ENCODE peak calls at places on chromosome 21, in five cellular contexts. One of them, this sample, is unnamed.
A peak's percentile ranks its signal among the peaks of the same experiment; 100 is the strongest.

GRCh38 chr21:15241997-15242767 is 177.4 kb upstream of the NRIP1 start:
- DNase-seq in HCT116: no peak
- DNase-seq in H1: peak; percentile 48
- DNase-seq in SK-N-SH: no peak
- DNase-seq in HepG2: no peak
- DNase-seq in this sample: peak; percentile 46

GRCh38 chr21:33023574-33024277 is 2.0 kb upstream of the OLIG2 start:
- DNase-seq in HCT116: no peak
- DNase-seq in H1: no peak
- DNase-seq in SK-N-SH: peak; percentile 19
- DNase-seq in HepG2: no peak
- DNase-seq in this sample: no peak

GRCh38 chr21:44394733-44395132 is 41.3 kb downstream of the TRPM2 start:
- DNase-seq in HCT116: no peak
- DNase-seq in H1: no peak
- DNase-seq in SK-N-SH: peak; percentile 16
- DNase-seq in HepG2: no peak
- DNase-seq in this sample: peak; percentile 38

GRCh38 chr21:45580576-45581321 is 38.5 kb upstream of the SLC19A1 start:
- DNase-seq in HCT116: no peak
- DNase-seq in H1: peak; percentile 45
- DNase-seq in SK-N-SH: peak; percentile 27
- DNase-seq in HepG2: no peak
- DNase-seq in this sample: no peak

GRCh38 chr21:34302496-34302895 is 61.3 kb upstream of the KCNE2 start:
- DNase-seq in HCT116: no peak
- DNase-seq in H1: no peak
- DNase-seq in SK-N-SH: no peak
- DNase-seq in HepG2: no peak
- DNase-seq in this sample: no peak

GRCh38 chr21:31201548-31201947 is 142.5 kb downstream of the TIAM1 start:
- DNase-seq in HCT116: no peak
- DNase-seq in H1: no peak
- DNase-seq in SK-N-SH: no peak
- DNase-seq in HepG2: no peak
- DNase-seq in this sample: no peak

GRCh38 chr21:30194701-30195299 is 21.1 kb downstream of the CLDN8 start:
- DNase-seq in HCT116: no peak
- DNase-seq in H1: no peak
- DNase-seq in SK-N-SH: peak; percentile 18
- DNase-seq in HepG2: peak; percentile 10
- DNase-seq in this sample: peak; percentile 80

GRCh38 chr21:44911384-44912157 is 9.1 kb downstream of the ITGB2 start:
- DNase-seq in HCT116: no peak
- DNase-seq in H1: no peak
- DNase-seq in SK-N-SH: peak; percentile 73
- DNase-seq in HepG2: peak; percentile 46
- DNase-seq in this sample: peak; percentile 74

GRCh38 chr21:32064511-32064910 is 191.7 kb downstream of the HUNK start:
- DNase-seq in HCT116: no peak
- DNase-seq in H1: no peak
- DNase-seq in SK-N-SH: no peak
- DNase-seq in HepG2: no peak
- DNase-seq in this sample: no peak

GRCh38 chr21:34669149-34669879 is 520 bp downstream of the CLIC6 start:
- DNase-seq in HCT116: no peak
- DNase-seq in H1: peak; percentile 81
- DNase-seq in SK-N-SH: peak; percentile 26
- DNase-seq in HepG2: no peak
- DNase-seq in this sample: peak; percentile 46

GRCh38 chr21:30164796-30165195 is 1.8 kb downstream of the CLDN17 start:
- DNase-seq in HCT116: no peak
- DNase-seq in H1: no peak
- DNase-seq in SK-N-SH: no peak
- DNase-seq in HepG2: no peak
- DNase-seq in this sample: no peak

GRCh38 chr21:44329971-44330681 is 9.1 kb downstream of the CFAP410 start:
- DNase-seq in HCT116: no peak
- DNase-seq in H1: no peak
- DNase-seq in SK-N-SH: no peak
- DNase-seq in HepG2: no peak
- DNase-seq in this sample: no peak

GRCh38 chr21:40863839-40864238 is 16.9 kb upstream of the DSCAM start:
- DNase-seq in HCT116: no peak
- DNase-seq in H1: no peak
- DNase-seq in SK-N-SH: no peak
- DNase-seq in HepG2: no peak
- DNase-seq in this sample: no peak

GRCh38 chr21:26806734-26807372 is 38.4 kb downstream of the ADAMTS1 start:
- DNase-seq in HCT116: no peak
- DNase-seq in H1: no peak
- DNase-seq in SK-N-SH: no peak
- DNase-seq in HepG2: no peak
- DNase-seq in this sample: no peak

GRCh38 chr21:44870748-44871495 is 2.6 kb downstream of the PTTG1IP start:
- DNase-seq in HCT116: peak; percentile 21
- DNase-seq in H1: no peak
- DNase-seq in SK-N-SH: no peak
- DNase-seq in HepG2: peak; percentile 40
- DNase-seq in this sample: no peak

GRCh38 chr21:33024278-33025103 is 1.2 kb upstream of the OLIG2 start:
- DNase-seq in HCT116: no peak
- DNase-seq in H1: no peak
- DNase-seq in SK-N-SH: peak; percentile 26
- DNase-seq in HepG2: no peak
- DNase-seq in this sample: no peak

GRCh38 chr21:20250337-20250736 is 747.9 kb upstream of the NCAM2 start:
- DNase-seq in HCT116: no peak
- DNase-seq in H1: no peak
- DNase-seq in SK-N-SH: no peak
- DNase-seq in HepG2: no peak
- DNase-seq in this sample: no peak

GRCh38 chr21:14531927-14532326 is 14.2 kb downstream of the SAMSN1 start:
- DNase-seq in HCT116: no peak
- DNase-seq in H1: no peak
- DNase-seq in SK-N-SH: no peak
- DNase-seq in HepG2: no peak
- DNase-seq in this sample: no peak

DNA sequence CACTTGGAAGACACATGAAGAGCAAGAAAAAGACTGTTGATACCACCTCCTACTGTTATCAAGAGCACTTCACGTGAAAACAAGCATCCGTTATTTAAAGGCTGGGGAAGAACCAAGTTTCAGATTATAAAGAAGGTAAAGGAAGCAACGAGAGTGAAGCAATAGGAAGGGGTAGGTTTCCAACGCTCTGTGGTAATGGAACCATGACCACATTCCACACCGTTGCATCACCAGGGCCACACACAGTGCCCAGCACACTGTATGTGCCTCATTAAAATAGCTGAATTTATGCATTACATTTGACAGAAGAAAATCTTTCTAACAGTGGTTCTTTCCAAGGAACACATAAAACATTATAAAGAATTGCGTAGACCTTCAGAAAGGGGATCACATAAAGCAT is 435.8 kb downstream of the MRPL39 start:
- DNase-seq in HCT116: no peak
- DNase-seq in H1: no peak
- DNase-seq in SK-N-SH: no peak
- DNase-seq in HepG2: no peak
- DNase-seq in this sample: no peak
- TF ChIP-seq JUND in HCT116: no peak
- TF ChIP-seq JUND in H1: no peak
- TF ChIP-seq JUND in SK-N-SH: no peak
- TF ChIP-seq JUND in HepG2: no peak
- TF ChIP-seq JUND in this sample: no peak

DNA sequence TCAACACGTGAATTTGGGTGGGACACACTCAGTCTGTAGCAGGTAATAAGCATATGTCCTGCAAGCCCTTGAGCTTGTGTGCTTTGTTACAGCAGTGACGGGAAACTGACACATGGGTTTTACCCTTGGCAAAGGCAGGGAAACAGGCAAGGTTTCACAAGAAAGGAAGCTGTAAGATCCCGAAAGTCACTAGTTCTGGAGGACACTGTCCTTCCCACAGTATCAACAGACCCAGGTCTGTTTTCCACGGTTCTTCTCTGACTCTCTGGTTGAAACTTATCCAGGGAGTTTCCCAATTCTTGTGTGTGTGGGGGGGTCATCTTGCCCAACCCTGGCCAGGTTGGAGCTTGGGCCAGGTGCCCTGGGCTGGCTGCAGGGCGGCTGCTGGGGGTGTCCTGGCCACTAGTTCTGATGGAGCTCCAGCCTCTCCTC is 29.3 kb upstream of the ZBTB21 start:
- DNase-seq in HCT116: no peak
- DNase-seq in H1: no peak
- DNase-seq in SK-N-SH: no peak
- DNase-seq in HepG2: no peak
- DNase-seq in this sample: no peak
- TF ChIP-seq JUND in HCT116: no peak
- TF ChIP-seq JUND in H1: no peak
- TF ChIP-seq JUND in SK-N-SH: no peak
- TF ChIP-seq JUND in HepG2: no peak
- TF ChIP-seq JUND in this sample: no peak

DNA sequence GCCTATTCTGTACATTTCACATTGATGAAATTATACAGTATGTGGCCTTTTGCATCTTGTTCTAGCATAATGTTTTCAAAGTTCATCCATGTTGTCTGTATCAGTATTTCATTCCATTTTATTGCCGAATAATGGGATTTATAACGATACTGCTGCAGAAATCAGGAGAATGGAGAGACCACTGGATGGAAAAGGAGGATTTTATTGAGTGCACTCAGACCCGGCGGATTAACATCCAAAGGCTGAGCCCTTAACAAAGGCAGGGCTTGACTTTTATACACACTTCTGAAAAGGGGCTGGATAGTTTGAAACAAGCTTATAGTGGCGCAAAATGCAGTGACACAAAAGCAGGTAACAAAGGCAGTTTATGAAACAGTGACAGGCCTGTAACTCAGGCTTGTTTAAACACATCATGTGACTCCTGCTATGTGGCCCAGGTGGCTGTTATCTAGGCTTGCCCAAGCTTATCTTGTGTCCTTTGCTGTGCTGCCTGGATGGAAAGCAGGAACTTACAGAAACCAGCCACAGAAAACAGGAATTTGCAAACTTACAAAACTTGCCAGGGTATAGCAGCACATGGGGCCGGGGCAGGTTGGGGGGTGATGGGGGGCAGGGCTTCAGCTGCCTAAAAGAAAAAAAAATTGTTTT is 32.8 kb upstream of the KCNJ15 start:
- DNase-seq in HCT116: peak; percentile 13
- DNase-seq in H1: peak; percentile 63
- DNase-seq in SK-N-SH: no peak
- DNase-seq in HepG2: no peak
- DNase-seq in this sample: peak; percentile 24
- TF ChIP-seq JUND in HCT116: no peak
- TF ChIP-seq JUND in H1: no peak
- TF ChIP-seq JUND in SK-N-SH: no peak
- TF ChIP-seq JUND in HepG2: no peak
- TF ChIP-seq JUND in this sample: no peak

GRCh38 chr21:16587671-16588379 is 858.0 kb downstream of the USP25 start:
- DNase-seq in HCT116: no peak
- DNase-seq in H1: no peak
- DNase-seq in SK-N-SH: peak; percentile 52
- DNase-seq in HepG2: no peak
- DNase-seq in this sample: no peak

GRCh38 chr21:16587141-16587570 is 857.4 kb downstream of the USP25 start:
- DNase-seq in HCT116: no peak
- DNase-seq in H1: no peak
- DNase-seq in SK-N-SH: peak; percentile 48
- DNase-seq in HepG2: peak; percentile 38
- DNase-seq in this sample: peak; percentile 86

GRCh38 chr21:16589499-16589898 is 859.7 kb downstream of the USP25 start:
- DNase-seq in HCT116: no peak
- DNase-seq in H1: no peak
- DNase-seq in SK-N-SH: no peak
- DNase-seq in HepG2: no peak
- DNase-seq in this sample: no peak

GRCh38 chr21:16589046-16589445 is 859.3 kb downstream of the USP25 start:
- DNase-seq in HCT116: no peak
- DNase-seq in H1: no peak
- DNase-seq in SK-N-SH: no peak
- DNase-seq in HepG2: no peak
- DNase-seq in this sample: no peak

DNA sequence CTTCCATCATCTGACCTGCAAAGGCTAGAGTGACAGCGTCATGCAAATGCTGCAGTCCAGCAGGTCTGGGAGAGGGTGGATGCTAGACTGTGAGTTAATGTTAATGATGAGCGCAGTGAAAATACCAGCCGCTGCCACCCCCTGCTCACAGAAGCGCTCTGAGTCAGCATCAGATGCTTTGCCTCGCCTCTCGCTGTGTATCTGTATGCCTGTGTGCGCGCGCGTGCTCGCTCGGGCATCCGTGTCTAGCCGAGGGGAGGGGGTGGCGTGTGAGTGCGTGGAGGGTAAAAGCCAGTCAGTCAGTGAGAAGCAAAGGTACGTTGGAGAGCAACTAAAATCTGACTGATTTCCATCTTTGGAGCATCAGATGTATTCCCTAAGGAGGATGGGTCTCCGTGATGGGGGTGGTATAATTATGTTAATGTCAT is 858.7 kb downstream of the USP25 start:
- DNase-seq in HCT116: no peak
- DNase-seq in H1: no peak
- DNase-seq in SK-N-SH: peak; percentile 76
- DNase-seq in HepG2: no peak
- DNase-seq in this sample: peak; percentile 65
- TF ChIP-seq JUND in HCT116: no peak
- TF ChIP-seq JUND in H1: no peak
- TF ChIP-seq JUND in SK-N-SH: peak; percentile 19
- TF ChIP-seq JUND in HepG2: no peak
- TF ChIP-seq JUND in this sample: no peak

GRCh38 chr21:46636181-46636512 is 673 bp downstream of the PRMT2 start:
- DNase-seq in HCT116: no peak
- DNase-seq in H1: no peak
- DNase-seq in SK-N-SH: no peak
- DNase-seq in HepG2: no peak
- DNase-seq in this sample: no peak

GRCh38 chr21:46634427-46634826 is 1.0 kb upstream of the PRMT2 start:
- DNase-seq in HCT116: no peak
- DNase-seq in H1: no peak
- DNase-seq in SK-N-SH: no peak
- DNase-seq in HepG2: peak; percentile 12
- DNase-seq in this sample: no peak

GRCh38 chr21:46633561-46633960 is 1.9 kb upstream of the PRMT2 start:
- DNase-seq in HCT116: no peak
- DNase-seq in H1: no peak
- DNase-seq in SK-N-SH: no peak
- DNase-seq in HepG2: no peak
- DNase-seq in this sample: no peak

GRCh38 chr21:46635324-46636180 is at the start of gene PRMT2:
- DNase-seq in HCT116: peak; percentile 91
- DNase-seq in H1: peak; percentile 99
- DNase-seq in SK-N-SH: peak; percentile 100
- DNase-seq in HepG2: peak; percentile 93
- DNase-seq in this sample: peak; percentile 97

GRCh38 chr21:46634966-46635323 is 529 bp upstream of the PRMT2 start:
- DNase-seq in HCT116: peak; percentile 40
- DNase-seq in H1: no peak
- DNase-seq in SK-N-SH: peak; percentile 80
- DNase-seq in HepG2: peak; percentile 70
- DNase-seq in this sample: peak; percentile 58
- TF ChIP-seq JUND in HCT116: no peak
- TF ChIP-seq JUND in H1: no peak
- TF ChIP-seq JUND in SK-N-SH: no peak
- TF ChIP-seq JUND in HepG2: no peak
- TF ChIP-seq JUND in this sample: no peak

This sample was measured in T47D.